ENCODE peak calls at places on chromosome X, in ten cellular contexts. One of them, this sample, is unnamed.

GRCh38 chrX:82813671-82814078 is 694.4 kb upstream of the POU3F4 start:
- DNase-seq in suprapubic skin: no peak
- DNase-seq in stomach: no peak
- DNase-seq in spleen: no peak
- DNase-seq in endothelial cell of umbilical vein: peak
- DNase-seq in GM23338: no peak
- DNase-seq in GM12878: no peak
- DNase-seq in breast epithelium: peak
- DNase-seq in upper lobe of left lung: no peak
- DNase-seq in HL-60: no peak
- DNase-seq in this sample: no peak

GRCh38 chrX:15496809-15497208 is 3.7 kb upstream of the PIR start:
- DNase-seq in suprapubic skin: no peak
- DNase-seq in stomach: no peak
- DNase-seq in spleen: no peak
- DNase-seq in endothelial cell of umbilical vein: peak
- DNase-seq in GM23338: no peak
- DNase-seq in GM12878: no peak
- DNase-seq in breast epithelium: no peak
- DNase-seq in upper lobe of left lung: no peak
- DNase-seq in HL-60: no peak
- DNase-seq in this sample: no peak

GRCh38 chrX:149043401-149043800 is 461.7 kb downstream of the IDS start:
- DNase-seq in suprapubic skin: no peak
- DNase-seq in stomach: no peak
- DNase-seq in spleen: no peak
- DNase-seq in endothelial cell of umbilical vein: no peak
- DNase-seq in GM23338: no peak
- DNase-seq in GM12878: no peak
- DNase-seq in breast epithelium: no peak
- DNase-seq in upper lobe of left lung: no peak
- DNase-seq in HL-60: no peak
- DNase-seq in this sample: no peak

GRCh38 chrX:69361286-69361926 is 142.7 kb upstream of the NALF2 start:
- DNase-seq in suprapubic skin: no peak
- DNase-seq in stomach: no peak
- DNase-seq in spleen: no peak
- DNase-seq in endothelial cell of umbilical vein: no peak
- DNase-seq in GM23338: no peak
- DNase-seq in GM12878: no peak
- DNase-seq in breast epithelium: no peak
- DNase-seq in upper lobe of left lung: no peak
- DNase-seq in HL-60: no peak
- DNase-seq in this sample: no peak

GRCh38 chrX:67961516-67961915 is 417.7 kb downstream of the AR start:
- DNase-seq in suprapubic skin: no peak
- DNase-seq in stomach: no peak
- DNase-seq in spleen: no peak
- DNase-seq in endothelial cell of umbilical vein: no peak
- DNase-seq in GM23338: no peak
- DNase-seq in GM12878: no peak
- DNase-seq in breast epithelium: no peak
- DNase-seq in upper lobe of left lung: no peak
- DNase-seq in HL-60: no peak
- DNase-seq in this sample: no peak

GRCh38 chrX:13220916-13221315 is 98.9 kb downstream of the ATXN3L start:
- DNase-seq in suprapubic skin: no peak
- DNase-seq in stomach: no peak
- DNase-seq in spleen: no peak
- DNase-seq in endothelial cell of umbilical vein: peak
- DNase-seq in GM23338: no peak
- DNase-seq in GM12878: no peak
- DNase-seq in breast epithelium: no peak
- DNase-seq in upper lobe of left lung: no peak
- DNase-seq in HL-60: no peak
- DNase-seq in this sample: no peak

GRCh38 chrX:13248867-13249521 is 70.9 kb downstream of the ATXN3L start:
- DNase-seq in suprapubic skin: no peak
- DNase-seq in stomach: no peak
- DNase-seq in spleen: no peak
- DNase-seq in endothelial cell of umbilical vein: no peak
- DNase-seq in GM23338: no peak
- DNase-seq in GM12878: no peak
- DNase-seq in breast epithelium: no peak
- DNase-seq in upper lobe of left lung: no peak
- DNase-seq in HL-60: no peak
- DNase-seq in this sample: no peak

GRCh38 chrX:120302434-120302833 is 8.8 kb downstream of the TMEM255A start:
- DNase-seq in suprapubic skin: no peak
- DNase-seq in stomach: no peak
- DNase-seq in spleen: peak
- DNase-seq in endothelial cell of umbilical vein: no peak
- DNase-seq in GM23338: peak
- DNase-seq in GM12878: peak
- DNase-seq in breast epithelium: no peak
- DNase-seq in upper lobe of left lung: no peak
- DNase-seq in HL-60: peak
- DNase-seq in this sample: peak

GRCh38 chrX:30525732-30526131 is 51.8 kb downstream of the TASL start:
- DNase-seq in suprapubic skin: no peak
- DNase-seq in stomach: no peak
- DNase-seq in spleen: no peak
- DNase-seq in endothelial cell of umbilical vein: no peak
- DNase-seq in GM23338: no peak
- DNase-seq in GM12878: no peak
- DNase-seq in breast epithelium: no peak
- DNase-seq in upper lobe of left lung: no peak
- DNase-seq in HL-60: no peak
- DNase-seq in this sample: no peak
- TF ChIP-seq POLR2AphosphoS5 in suprapubic skin: no peak
- TF ChIP-seq POLR2AphosphoS5 in stomach: no peak
- TF ChIP-seq POLR2AphosphoS5 in spleen: no peak
- TF ChIP-seq POLR2AphosphoS5 in endothelial cell of umbilical vein: no peak
- TF ChIP-seq POLR2AphosphoS5 in GM23338: no peak
- TF ChIP-seq POLR2AphosphoS5 in GM12878: no peak
- TF ChIP-seq POLR2AphosphoS5 in breast epithelium: no peak
- TF ChIP-seq POLR2AphosphoS5 in upper lobe of left lung: no peak
- TF ChIP-seq POLR2AphosphoS5 in HL-60: no peak
- TF ChIP-seq POLR2AphosphoS5 in this sample: no peak

GRCh38 chrX:129843459-129844306 is at the start of gene ZDHHC9:
- DNase-seq in suprapubic skin: peak
- DNase-seq in stomach: peak
- DNase-seq in spleen: peak
- DNase-seq in endothelial cell of umbilical vein: peak
- DNase-seq in GM23338: peak
- DNase-seq in GM12878: peak
- DNase-seq in breast epithelium: peak
- DNase-seq in upper lobe of left lung: peak
- DNase-seq in HL-60: peak
- DNase-seq in this sample: peak
- TF ChIP-seq POLR2AphosphoS5 in suprapubic skin: no peak
- TF ChIP-seq POLR2AphosphoS5 in stomach: peak
- TF ChIP-seq POLR2AphosphoS5 in spleen: peak
- TF ChIP-seq POLR2AphosphoS5 in endothelial cell of umbilical vein: peak
- TF ChIP-seq POLR2AphosphoS5 in GM23338: peak
- TF ChIP-seq POLR2AphosphoS5 in GM12878: peak
- TF ChIP-seq POLR2AphosphoS5 in breast epithelium: peak
- TF ChIP-seq POLR2AphosphoS5 in upper lobe of left lung: peak
- TF ChIP-seq POLR2AphosphoS5 in HL-60: no peak
- TF ChIP-seq POLR2AphosphoS5 in this sample: peak

GRCh38 chrX:153693216-153694086 is 5.7 kb downstream of the SLC6A8 start:
- DNase-seq in suprapubic skin: no peak
- DNase-seq in stomach: no peak
- DNase-seq in spleen: no peak
- DNase-seq in endothelial cell of umbilical vein: no peak
- DNase-seq in GM23338: no peak
- DNase-seq in GM12878: no peak
- DNase-seq in breast epithelium: no peak
- DNase-seq in upper lobe of left lung: peak
- DNase-seq in HL-60: no peak
- DNase-seq in this sample: no peak
- TF ChIP-seq POLR2AphosphoS5 in suprapubic skin: no peak
- TF ChIP-seq POLR2AphosphoS5 in stomach: no peak
- TF ChIP-seq POLR2AphosphoS5 in spleen: peak
- TF ChIP-seq POLR2AphosphoS5 in endothelial cell of umbilical vein: no peak
- TF ChIP-seq POLR2AphosphoS5 in GM23338: no peak
- TF ChIP-seq POLR2AphosphoS5 in GM12878: no peak
- TF ChIP-seq POLR2AphosphoS5 in breast epithelium: no peak
- TF ChIP-seq POLR2AphosphoS5 in upper lobe of left lung: no peak
- TF ChIP-seq POLR2AphosphoS5 in HL-60: no peak
- TF ChIP-seq POLR2AphosphoS5 in this sample: no peak

GRCh38 chrX:387729-388128 is 1.0 kb upstream of the PPP2R3B start:
- DNase-seq in suprapubic skin: no peak
- DNase-seq in stomach: no peak
- DNase-seq in spleen: peak
- DNase-seq in endothelial cell of umbilical vein: no peak
- DNase-seq in GM23338: no peak
- DNase-seq in GM12878: no peak
- DNase-seq in breast epithelium: no peak
- DNase-seq in upper lobe of left lung: no peak
- DNase-seq in HL-60: no peak
- DNase-seq in this sample: peak

GRCh38 chrX:389021-389441 is 2.3 kb upstream of the PPP2R3B start:
- DNase-seq in suprapubic skin: no peak
- DNase-seq in stomach: no peak
- DNase-seq in spleen: peak
- DNase-seq in endothelial cell of umbilical vein: no peak
- DNase-seq in GM23338: no peak
- DNase-seq in GM12878: no peak
- DNase-seq in breast epithelium: no peak
- DNase-seq in upper lobe of left lung: no peak
- DNase-seq in HL-60: no peak
- DNase-seq in this sample: no peak

GRCh38 chrX:386239-386767 is 404 bp downstream of the PPP2R3B start:
- DNase-seq in suprapubic skin: no peak
- DNase-seq in stomach: no peak
- DNase-seq in spleen: peak
- DNase-seq in endothelial cell of umbilical vein: no peak
- DNase-seq in GM23338: peak
- DNase-seq in GM12878: no peak
- DNase-seq in breast epithelium: no peak
- DNase-seq in upper lobe of left lung: no peak
- DNase-seq in HL-60: no peak
- DNase-seq in this sample: no peak

GRCh38 chrX:384861-385260 is 1.8 kb downstream of the PPP2R3B start:
- DNase-seq in suprapubic skin: no peak
- DNase-seq in stomach: no peak
- DNase-seq in spleen: no peak
- DNase-seq in endothelial cell of umbilical vein: no peak
- DNase-seq in GM23338: no peak
- DNase-seq in GM12878: no peak
- DNase-seq in breast epithelium: no peak
- DNase-seq in upper lobe of left lung: no peak
- DNase-seq in HL-60: no peak
- DNase-seq in this sample: no peak

GRCh38 chrX:386768-387575 is at the start of gene PPP2R3B:
- DNase-seq in suprapubic skin: peak
- DNase-seq in stomach: peak
- DNase-seq in spleen: peak
- DNase-seq in endothelial cell of umbilical vein: peak
- DNase-seq in GM23338: peak
- DNase-seq in GM12878: peak
- DNase-seq in breast epithelium: peak
- DNase-seq in upper lobe of left lung: peak
- DNase-seq in HL-60: peak
- DNase-seq in this sample: peak
- TF ChIP-seq POLR2AphosphoS5 in suprapubic skin: peak
- TF ChIP-seq POLR2AphosphoS5 in stomach: no peak
- TF ChIP-seq POLR2AphosphoS5 in spleen: peak
- TF ChIP-seq POLR2AphosphoS5 in endothelial cell of umbilical vein: peak
- TF ChIP-seq POLR2AphosphoS5 in GM23338: peak
- TF ChIP-seq POLR2AphosphoS5 in GM12878: peak
- TF ChIP-seq POLR2AphosphoS5 in breast epithelium: peak
- TF ChIP-seq POLR2AphosphoS5 in upper lobe of left lung: peak
- TF ChIP-seq POLR2AphosphoS5 in HL-60: peak
- TF ChIP-seq POLR2AphosphoS5 in this sample: peak

GRCh38 chrX:129961180-129962083 is 21.0 kb upstream of the BCORL1 start:
- DNase-seq in suprapubic skin: peak
- DNase-seq in stomach: peak
- DNase-seq in spleen: peak
- DNase-seq in endothelial cell of umbilical vein: no peak
- DNase-seq in GM23338: peak
- DNase-seq in GM12878: peak
- DNase-seq in breast epithelium: peak
- DNase-seq in upper lobe of left lung: peak
- DNase-seq in HL-60: no peak
- DNase-seq in this sample: peak
- TF ChIP-seq POLR2AphosphoS5 in suprapubic skin: no peak
- TF ChIP-seq POLR2AphosphoS5 in stomach: peak
- TF ChIP-seq POLR2AphosphoS5 in spleen: peak
- TF ChIP-seq POLR2AphosphoS5 in endothelial cell of umbilical vein: no peak
- TF ChIP-seq POLR2AphosphoS5 in GM23338: no peak
- TF ChIP-seq POLR2AphosphoS5 in GM12878: peak
- TF ChIP-seq POLR2AphosphoS5 in breast epithelium: no peak
- TF ChIP-seq POLR2AphosphoS5 in upper lobe of left lung: no peak
- TF ChIP-seq POLR2AphosphoS5 in HL-60: peak
- TF ChIP-seq POLR2AphosphoS5 in this sample: peak

DNA sequence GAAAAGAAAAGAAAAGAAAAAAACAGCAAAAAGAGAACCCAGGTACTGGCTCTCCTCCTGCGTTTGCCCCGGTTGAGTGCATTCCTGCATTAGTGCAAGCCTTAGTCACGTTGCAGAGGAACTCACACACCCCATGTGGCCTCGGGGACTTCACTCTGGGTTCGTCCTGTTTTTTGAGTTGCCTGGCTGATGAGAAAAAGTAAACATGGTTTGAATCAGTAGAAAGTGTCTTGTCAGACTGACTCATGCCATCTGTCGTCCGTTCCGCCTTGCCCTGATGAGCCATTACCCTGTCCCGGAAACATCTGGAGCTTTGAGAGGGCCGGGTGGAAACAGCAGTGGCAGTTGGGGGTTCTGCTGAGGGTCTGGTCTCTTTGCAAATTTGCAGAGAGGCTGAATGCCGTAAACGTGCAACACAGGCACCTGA is 16.3 kb downstream of the CD99 start:
- DNase-seq in suprapubic skin: peak
- DNase-seq in stomach: peak
- DNase-seq in spleen: peak
- DNase-seq in endothelial cell of umbilical vein: peak
- DNase-seq in GM23338: peak
- DNase-seq in GM12878: peak
- DNase-seq in breast epithelium: peak
- DNase-seq in upper lobe of left lung: no peak
- DNase-seq in HL-60: peak
- DNase-seq in this sample: peak
- TF ChIP-seq POLR2AphosphoS5 in suprapubic skin: peak
- TF ChIP-seq POLR2AphosphoS5 in stomach: peak
- TF ChIP-seq POLR2AphosphoS5 in spleen: peak
- TF ChIP-seq POLR2AphosphoS5 in endothelial cell of umbilical vein: peak
- TF ChIP-seq POLR2AphosphoS5 in GM23338: no peak
- TF ChIP-seq POLR2AphosphoS5 in GM12878: no peak
- TF ChIP-seq POLR2AphosphoS5 in breast epithelium: peak
- TF ChIP-seq POLR2AphosphoS5 in upper lobe of left lung: peak
- TF ChIP-seq POLR2AphosphoS5 in HL-60: peak
- TF ChIP-seq POLR2AphosphoS5 in this sample: peak

GRCh38 chrX:99494668-99495067 is 915.4 kb downstream of the PCDH19 start:
- DNase-seq in suprapubic skin: no peak
- DNase-seq in stomach: no peak
- DNase-seq in spleen: no peak
- DNase-seq in endothelial cell of umbilical vein: no peak
- DNase-seq in GM23338: no peak
- DNase-seq in GM12878: no peak
- DNase-seq in breast epithelium: no peak
- DNase-seq in upper lobe of left lung: no peak
- DNase-seq in HL-60: no peak
- DNase-seq in this sample: no peak
- TF ChIP-seq POLR2AphosphoS5 in suprapubic skin: no peak
- TF ChIP-seq POLR2AphosphoS5 in stomach: no peak
- TF ChIP-seq POLR2AphosphoS5 in spleen: no peak
- TF ChIP-seq POLR2AphosphoS5 in endothelial cell of umbilical vein: no peak
- TF ChIP-seq POLR2AphosphoS5 in GM23338: no peak
- TF ChIP-seq POLR2AphosphoS5 in GM12878: no peak
- TF ChIP-seq POLR2AphosphoS5 in breast epithelium: no peak
- TF ChIP-seq POLR2AphosphoS5 in upper lobe of left lung: no peak
- TF ChIP-seq POLR2AphosphoS5 in HL-60: no peak
- TF ChIP-seq POLR2AphosphoS5 in this sample: no peak